ENCODE peak calls at places on chromosome 1, in seven cellular contexts. Q is choroid plexus epithelial cell, G is kidney, X is NB4, E is HCT116, D is GM12878, Z is A549. O is an unnamed sample.

GRCh38 chr1:11028018-11028417 is 15.6 kb downstream of the TARDBP start:
- DNase-seq in Q (no peak), G (no peak), X (no peak), E (no peak), D (no peak), Z (no peak), O (no peak)

GRCh38 chr1:221030121-221030649 is 150.9 kb downstream of the HLX start:
- DNase-seq in Q (no peak), G (no peak), X (no peak), E (no peak), D (no peak), Z (no peak), O (no peak)

GRCh38 chr1:6638226-6638625 is 13.6 kb downstream of the THAP3 start:
- DNase-seq in Q (no peak), G (peak), X (no peak), E (no peak), D (no peak), Z (no peak), O (peak)

GRCh38 chr1:206469933-206470691 is at the start of gene IKBKE:
- DNase-seq in Q (peak), G (no peak), X (peak), E (peak), D (no peak), Z (peak), O (peak)

GRCh38 chr1:203839081-203839480 is 22.3 kb upstream of the SNRPE start:
- DNase-seq in Q (peak), G (no peak), X (no peak), E (no peak), D (no peak), Z (peak), O (peak)

GRCh38 chr1:7658127-7658498 is 113.0 kb upstream of the VAMP3 start:
- DNase-seq in Q (no peak), G (no peak), X (no peak), E (no peak), D (no peak), Z (no peak), O (no peak)

GRCh38 chr1:155910621-155911121 is 478 bp downstream of the RIT1 start:
- DNase-seq in Q (peak), G (no peak), X (peak), E (no peak), D (no peak), Z (peak), O (peak)

GRCh38 chr1:24586119-24586518 is 30.2 kb downstream of the NCMAP start:
- DNase-seq in Q (no peak), G (no peak), X (no peak), E (no peak), D (no peak), Z (no peak), O (no peak)

GRCh38 chr1:47837866-47838561 is 159.2 kb downstream of the TRABD2B start:
- DNase-seq in Q (no peak), G (no peak), X (no peak), E (no peak), D (no peak), Z (no peak), O (no peak)

GRCh38 chr1:18464665-18465050 is 16.1 kb upstream of the KLHDC7A start:
- DNase-seq in Q (no peak), G (peak), X (no peak), E (no peak), D (no peak), Z (no peak), O (no peak)

GRCh38 chr1:33636209-33636608 is 163.8 kb downstream of the ZSCAN20 start:
- DNase-seq in Q (no peak), G (no peak), X (no peak), E (no peak), D (no peak), Z (no peak), O (no peak)

GRCh38 chr1:113178106-113178505 is 105.1 kb downstream of the LRIG2 start:
- DNase-seq in Q (no peak), G (no peak), X (no peak), E (no peak), D (no peak), Z (no peak), O (no peak)

DNA sequence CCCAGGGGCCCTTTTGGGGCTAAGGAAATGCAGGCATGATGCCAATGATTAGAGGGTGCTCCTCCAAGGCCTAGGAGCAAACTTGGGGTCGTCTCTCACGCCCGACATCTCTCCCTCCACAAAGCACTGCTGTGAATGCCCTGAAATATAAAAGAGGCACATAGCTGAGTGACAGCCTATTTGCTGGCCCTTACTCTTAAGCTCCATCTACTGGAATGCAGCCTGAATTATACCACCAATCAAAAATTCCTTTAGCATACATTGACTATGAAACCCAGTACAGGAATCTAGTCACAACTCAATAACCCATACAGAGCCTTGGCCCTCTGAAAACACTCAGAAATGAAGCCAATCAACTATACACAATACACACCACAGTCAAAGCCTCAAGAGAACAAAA is 105.5 kb downstream of the LRIG2 start:
- DNase-seq in Q (peak), G (no peak), X (no peak), E (no peak), D (no peak), Z (no peak), O (no peak)
- TF ChIP-seq CTCF in Q (peak), G (peak), X (no peak), E (no peak), D (no peak), Z (no peak), O (peak)

GRCh38 chr1:218346391-218347204 is 1.5 kb downstream of the TGFB2 start:
- DNase-seq in Q (no peak), G (peak), X (peak), E (no peak), D (no peak), Z (no peak), O (peak)
- H3K4me3 ChIP-seq in Q (peak), G (peak), X (peak), E (peak), D (peak), Z (peak), O (peak)

GRCh38 chr1:96191165-96191564 is 530.4 kb upstream of the PTBP2 start:
- DNase-seq in Q (no peak), G (no peak), X (no peak), E (no peak), D (no peak), Z (no peak), O (no peak)
- TF ChIP-seq CTCF in Q (no peak), G (no peak), X (no peak), E (no peak), D (no peak), Z (no peak), O (no peak)

DNA sequence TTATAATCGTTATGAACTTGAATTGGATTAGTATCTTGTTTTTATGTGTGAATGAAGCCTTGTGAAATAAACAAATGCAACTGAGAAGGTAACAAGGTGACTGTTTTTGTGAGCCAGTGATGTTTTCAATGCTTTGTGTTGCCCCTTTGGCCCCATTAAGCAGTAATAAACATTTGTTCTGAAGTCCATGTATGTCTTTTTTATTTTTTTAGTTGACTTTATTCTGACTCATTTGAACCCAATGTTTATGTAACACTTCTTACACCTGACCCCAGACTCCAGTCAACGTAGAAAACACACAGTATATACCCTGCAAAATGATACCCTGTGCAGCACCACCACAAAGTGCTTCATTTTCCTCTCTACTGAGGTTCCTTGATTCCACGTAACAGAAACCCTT is 4.6 kb upstream of the CACYBP start:
- DNase-seq in Q (peak), G (no peak), X (no peak), E (no peak), D (no peak), Z (no peak), O (no peak)
- H3K4me3 ChIP-seq in Q (no peak), G (no peak), X (no peak), E (no peak), D (no peak), Z (no peak), O (no peak)